ENCODE peak calls at places on chromosome 6, in seven cellular contexts. One of them, this sample, is unnamed.

GRCh38 chr6:149443411-149444181 is 41.2 kb downstream of the ZC3H12D start:
- DNase-seq in NCI-H345: no peak
- DNase-seq in CD14-positive monocyte: no peak
- DNase-seq in Right ventricle myocardium superior: no peak
- DNase-seq in neuronal stem cell: no peak
- DNase-seq in nephron progenitor cell: no peak
- DNase-seq in NCI-H1436: no peak
- DNase-seq in this sample: no peak

GRCh38 chr6:154605207-154605877 is 94.9 kb upstream of the CNKSR3 start:
- DNase-seq in NCI-H345: no peak
- DNase-seq in CD14-positive monocyte: no peak
- DNase-seq in Right ventricle myocardium superior: no peak
- DNase-seq in neuronal stem cell: no peak
- DNase-seq in nephron progenitor cell: no peak
- DNase-seq in NCI-H1436: no peak
- DNase-seq in this sample: peak

GRCh38 chr6:358432-358831 is 33.1 kb upstream of the IRF4 start:
- DNase-seq in NCI-H345: no peak
- DNase-seq in CD14-positive monocyte: no peak
- DNase-seq in Right ventricle myocardium superior: no peak
- DNase-seq in neuronal stem cell: no peak
- DNase-seq in nephron progenitor cell: no peak
- DNase-seq in NCI-H1436: no peak
- DNase-seq in this sample: no peak

GRCh38 chr6:4870821-4871494 is 94.8 kb downstream of the CDYL start:
- DNase-seq in NCI-H345: no peak
- DNase-seq in CD14-positive monocyte: no peak
- DNase-seq in Right ventricle myocardium superior: no peak
- DNase-seq in neuronal stem cell: no peak
- DNase-seq in nephron progenitor cell: no peak
- DNase-seq in NCI-H1436: no peak
- DNase-seq in this sample: no peak

GRCh38 chr6:39365281-39366074 is 43.0 kb upstream of the KCNK16 start:
- DNase-seq in NCI-H345: no peak
- DNase-seq in CD14-positive monocyte: no peak
- DNase-seq in Right ventricle myocardium superior: no peak
- DNase-seq in neuronal stem cell: no peak
- DNase-seq in nephron progenitor cell: no peak
- DNase-seq in NCI-H1436: no peak
- DNase-seq in this sample: no peak

GRCh38 chr6:26240157-26240980 is 124.6 kb upstream of the BTN3A2 start:
- DNase-seq in NCI-H345: no peak
- DNase-seq in CD14-positive monocyte: peak
- DNase-seq in Right ventricle myocardium superior: peak
- DNase-seq in neuronal stem cell: no peak
- DNase-seq in nephron progenitor cell: no peak
- DNase-seq in NCI-H1436: no peak
- DNase-seq in this sample: no peak

GRCh38 chr6:129498950-129499870 is 210.8 kb downstream of the ARHGAP18 start:
- DNase-seq in NCI-H345: peak
- DNase-seq in CD14-positive monocyte: peak
- DNase-seq in Right ventricle myocardium superior: no peak
- DNase-seq in neuronal stem cell: peak
- DNase-seq in nephron progenitor cell: peak
- DNase-seq in NCI-H1436: no peak
- DNase-seq in this sample: peak

GRCh38 chr6:107599043-107599442 is 109.1 kb downstream of the SOBP start:
- DNase-seq in NCI-H345: no peak
- DNase-seq in CD14-positive monocyte: no peak
- DNase-seq in Right ventricle myocardium superior: no peak
- DNase-seq in neuronal stem cell: no peak
- DNase-seq in nephron progenitor cell: no peak
- DNase-seq in NCI-H1436: no peak
- DNase-seq in this sample: no peak

GRCh38 chr6:167825059-167825758 is 1.5 kb upstream of the AFDN start:
- DNase-seq in NCI-H345: no peak
- DNase-seq in CD14-positive monocyte: no peak
- DNase-seq in Right ventricle myocardium superior: no peak
- DNase-seq in neuronal stem cell: peak
- DNase-seq in nephron progenitor cell: no peak
- DNase-seq in NCI-H1436: no peak
- DNase-seq in this sample: no peak

GRCh38 chr6:132934496-132934895 is 120.1 kb downstream of the RPS12 start:
- DNase-seq in NCI-H345: no peak
- DNase-seq in CD14-positive monocyte: no peak
- DNase-seq in Right ventricle myocardium superior: no peak
- DNase-seq in neuronal stem cell: no peak
- DNase-seq in nephron progenitor cell: no peak
- DNase-seq in NCI-H1436: no peak
- DNase-seq in this sample: no peak

GRCh38 chr6:116682334-116682712 is 1.3 kb downstream of the KPNA5 start:
- DNase-seq in NCI-H345: no peak
- DNase-seq in CD14-positive monocyte: no peak
- DNase-seq in Right ventricle myocardium superior: no peak
- DNase-seq in neuronal stem cell: no peak
- DNase-seq in nephron progenitor cell: no peak
- DNase-seq in NCI-H1436: no peak
- DNase-seq in this sample: peak

GRCh38 chr6:7086488-7086887 is 21.3 kb upstream of the RREB1 start:
- DNase-seq in NCI-H345: no peak
- DNase-seq in CD14-positive monocyte: peak
- DNase-seq in Right ventricle myocardium superior: peak
- DNase-seq in neuronal stem cell: no peak
- DNase-seq in nephron progenitor cell: no peak
- DNase-seq in NCI-H1436: no peak
- DNase-seq in this sample: no peak

GRCh38 chr6:56573142-56573541 is 69.5 kb downstream of the DST start:
- DNase-seq in NCI-H345: no peak
- DNase-seq in CD14-positive monocyte: no peak
- DNase-seq in Right ventricle myocardium superior: no peak
- DNase-seq in neuronal stem cell: no peak
- DNase-seq in nephron progenitor cell: no peak
- DNase-seq in NCI-H1436: no peak
- DNase-seq in this sample: no peak

GRCh38 chr6:166335378-166336366 is 6.7 kb downstream of the SFT2D1 start:
- DNase-seq in NCI-H345: no peak
- DNase-seq in CD14-positive monocyte: no peak
- DNase-seq in Right ventricle myocardium superior: no peak
- DNase-seq in neuronal stem cell: no peak
- DNase-seq in nephron progenitor cell: no peak
- DNase-seq in NCI-H1436: no peak
- DNase-seq in this sample: no peak

GRCh38 chr6:71394001-71394432 is 105.4 kb downstream of the OGFRL1 start:
- DNase-seq in NCI-H345: peak
- DNase-seq in CD14-positive monocyte: no peak
- DNase-seq in Right ventricle myocardium superior: no peak
- DNase-seq in neuronal stem cell: no peak
- DNase-seq in nephron progenitor cell: no peak
- DNase-seq in NCI-H1436: no peak
- DNase-seq in this sample: peak

GRCh38 chr6:161125591-161125990 is 134.0 kb downstream of the MAP3K4 start:
- DNase-seq in NCI-H345: no peak
- DNase-seq in CD14-positive monocyte: no peak
- DNase-seq in Right ventricle myocardium superior: no peak
- DNase-seq in neuronal stem cell: no peak
- DNase-seq in nephron progenitor cell: no peak
- DNase-seq in NCI-H1436: no peak
- DNase-seq in this sample: no peak

GRCh38 chr6:116836943-116837342 is 8.1 kb upstream of the GPRC6A start:
- DNase-seq in NCI-H345: no peak
- DNase-seq in CD14-positive monocyte: no peak
- DNase-seq in Right ventricle myocardium superior: no peak
- DNase-seq in neuronal stem cell: no peak
- DNase-seq in nephron progenitor cell: no peak
- DNase-seq in NCI-H1436: no peak
- DNase-seq in this sample: no peak

GRCh38 chr6:13908955-13909381 is 15.8 kb upstream of the RNF182 start:
- DNase-seq in NCI-H345: peak
- DNase-seq in CD14-positive monocyte: no peak
- DNase-seq in Right ventricle myocardium superior: no peak
- DNase-seq in neuronal stem cell: peak
- DNase-seq in nephron progenitor cell: peak
- DNase-seq in NCI-H1436: peak
- DNase-seq in this sample: peak

GRCh38 chr6:6781877-6782236 is 193.3 kb downstream of the LY86 start:
- DNase-seq in NCI-H345: no peak
- DNase-seq in CD14-positive monocyte: no peak
- DNase-seq in Right ventricle myocardium superior: no peak
- DNase-seq in neuronal stem cell: no peak
- DNase-seq in nephron progenitor cell: no peak
- DNase-seq in NCI-H1436: no peak
- DNase-seq in this sample: no peak

This sample was measured in NCI-H146.